ENCODE peak calls at places on chromosomes 12 and 14, in four cellular contexts. F is MM.1S, T is neural progenitor cell, R is activated B cell treated with CpG ODN at 0.5 μM for 24 hours. N is an unnamed sample.

GRCh38 chr14:105901226-105901625 is 374.8 kb downstream of the TMEM121 start:
- DNase-seq in F (no peak), T (no peak), R (no peak), N (no peak)

GRCh38 chr12:6494351-6494743 is 445 bp downstream of the NCAPD2 start:
- DNase-seq in F (no peak), T (no peak), R (no peak), N (no peak)

GRCh38 chr14:76810953-76811400 is 1.7 kb downstream of the ANGEL1 start:
- DNase-seq in F (peak), T (peak), R (no peak), N (no peak)

GRCh38 chr12:76329163-76329562 is 19.1 kb downstream of the BBS10 start:
- DNase-seq in F (no peak), T (no peak), R (no peak), N (no peak)

GRCh38 chr14:62209287-62209899 is 447.2 kb downstream of the SNAPC1 start:
- DNase-seq in F (no peak), T (no peak), R (no peak), N (no peak)

GRCh38 chr12:125289965-125290364 is 224.7 kb downstream of the AACS start:
- DNase-seq in F (no peak), T (no peak), R (no peak), N (no peak)

GRCh38 chr14:88749139-88749538 is 43.6 kb downstream of the EML5 start:
- DNase-seq in F (no peak), T (no peak), R (no peak), N (no peak)

GRCh38 chr12:27807063-27807703 is 27.1 kb upstream of the MANSC4 start:
- DNase-seq in F (no peak), T (no peak), R (no peak), N (no peak)

GRCh38 chr12:607541-608001 is 55.7 kb downstream of the NINJ2 start:
- DNase-seq in F (no peak), T (no peak), R (no peak), N (no peak)

GRCh38 chr12:117090816-117091711 is 8.2 kb downstream of the TESC start:
- DNase-seq in F (no peak), T (no peak), R (no peak), N (no peak)

GRCh38 chr14:35155962-35156361 is 33.6 kb downstream of the PRORP start:
- DNase-seq in F (no peak), T (no peak), R (no peak), N (no peak)

GRCh38 chr14:64549805-64550538 is at the start of gene PPP1R36:
- DNase-seq in F (no peak), T (peak), R (peak), N (peak)

GRCh38 chr14:90193925-90194324 is 62.4 kb upstream of the PSMC1 start:
- DNase-seq in F (no peak), T (peak), R (no peak), N (no peak)

GRCh38 chr12:77924703-77925102 is 94.0 kb downstream of the NAV3 start:
- DNase-seq in F (no peak), T (no peak), R (no peak), N (no peak)

GRCh38 chr12:106058256-106059182 is 80.2 kb downstream of the NUAK1 start:
- DNase-seq in F (no peak), T (no peak), R (no peak), N (no peak)

GRCh38 chr12:124774054-124774461 is 89.6 kb downstream of the SCARB1 start:
- DNase-seq in F (peak), T (no peak), R (peak), N (no peak)

GRCh38 chr12:132065609-132066344 is 78.3 kb downstream of the DDX51 start:
- DNase-seq in F (no peak), T (no peak), R (no peak), N (no peak)

GRCh38 chr12:46661161-46661845 is 164.5 kb downstream of the SLC38A4 start:
- DNase-seq in F (peak), T (peak), R (no peak), N (no peak)

GRCh38 chr12:126384029-126384564 is 1318.9 kb downstream of the AACS start:
- DNase-seq in F (no peak), T (peak), R (no peak), N (no peak)

GRCh38 chr12:7695159-7695930 is at the start of gene GDF3:
- DNase-seq in F (no peak), T (no peak), R (no peak), N (no peak)

GRCh38 chr14:75542585-75543091 is 20.4 kb downstream of the BATF start:
- DNase-seq in F (no peak), T (no peak), R (peak), N (peak)

GRCh38 chr14:23286904-23287479 is 1.1 kb upstream of the HOMEZ start:
- DNase-seq in F (no peak), T (no peak), R (no peak), N (no peak)

GRCh38 chr14:61769893-61770292 is 7.7 kb downstream of the SNAPC1 start:
- DNase-seq in F (no peak), T (no peak), R (no peak), N (no peak)

GRCh38 chr14:99475660-99476059 is 5.0 kb downstream of the SETD3 start:
- DNase-seq in F (no peak), T (no peak), R (no peak), N (no peak)

GRCh38 chr12:114403690-114404450 is 2.1 kb downstream of the TBX5 start:
- DNase-seq in F (no peak), T (peak), R (no peak), N (no peak)

GRCh38 chr12:86801439-86801838 is 545.2 kb upstream of the MGAT4C start:
- DNase-seq in F (no peak), T (no peak), R (no peak), N (no peak)

GRCh38 chr14:57498659-57499058 is 5.0 kb upstream of the CCDC198 start:
- DNase-seq in F (no peak), T (no peak), R (no peak), N (no peak)

GRCh38 chr14:95328876-95329503 is 9.3 kb upstream of the CLMN start:
- DNase-seq in F (no peak), T (no peak), R (no peak), N (no peak)

GRCh38 chr12:93390025-93390424 is 12.3 kb downstream of the NUDT4 start:
- DNase-seq in F (no peak), T (no peak), R (no peak), N (no peak)

GRCh38 chr14:91839754-91840153 is 27.6 kb downstream of the TC2N start:
- DNase-seq in F (peak), T (no peak), R (no peak), N (no peak)

GRCh38 chr14:54737132-54737711 is 165.4 kb downstream of the GCH1 start:
- DNase-seq in F (no peak), T (no peak), R (no peak), N (no peak)

GRCh38 chr12:64652346-64652745 is 42.1 kb downstream of the RASSF3 start:
- DNase-seq in F (no peak), T (no peak), R (no peak), N (no peak)

GRCh38 chr14:83561261-83561660 is 1968.7 kb upstream of the FLRT2 start:
- DNase-seq in F (no peak), T (no peak), R (no peak), N (no peak)

GRCh38 chr14:36317650-36318049 is 2.8 kb downstream of the MBIP start:
- DNase-seq in F (no peak), T (no peak), R (no peak), N (no peak)

GRCh38 chr12:47218191-47218654 is 138.5 kb upstream of the AMIGO2 start:
- DNase-seq in F (no peak), T (no peak), R (no peak), N (no peak)

GRCh38 chr12:4107436-4107878 is 166.1 kb upstream of the CCND2 start:
- DNase-seq in F (peak), T (peak), R (peak), N (peak)

GRCh38 chr12:96344124-96344695 is 56.0 kb downstream of the CDK17 start:
- DNase-seq in F (no peak), T (no peak), R (no peak), N (no peak)

GRCh38 chr12:122079038-122079531 is 529 bp downstream of the MLXIP start:
- DNase-seq in F (peak), T (peak), R (no peak), N (no peak)

GRCh38 chr14:52399886-52400599 is 85.9 kb downstream of the PTGER2 start:
- DNase-seq in F (no peak), T (peak), R (no peak), N (no peak)
- TF ChIP-seq CTCF in F (no peak), T (no peak), R (no peak), N (no peak)

GRCh38 chr14:31935406-31935805 is 141.7 kb upstream of the ARHGAP5 start:
- DNase-seq in F (no peak), T (peak), R (no peak), N (no peak)

GRCh38 chr14:31932675-31933074 is 144.4 kb upstream of the ARHGAP5 start:
- DNase-seq in F (no peak), T (peak), R (no peak), N (no peak)

GRCh38 chr14:31936100-31936499 is 141.0 kb upstream of the ARHGAP5 start:
- DNase-seq in F (no peak), T (no peak), R (no peak), N (no peak)

GRCh38 chr14:31933716-31934115 is 143.4 kb upstream of the ARHGAP5 start:
- DNase-seq in F (no peak), T (no peak), R (no peak), N (no peak)

GRCh38 chr14:31934767-31935266 is 142.3 kb upstream of the ARHGAP5 start:
- DNase-seq in F (peak), T (peak), R (no peak), N (no peak)
- TF ChIP-seq CTCF in F (no peak), T (peak), R (no peak), N (no peak)

DNA sequence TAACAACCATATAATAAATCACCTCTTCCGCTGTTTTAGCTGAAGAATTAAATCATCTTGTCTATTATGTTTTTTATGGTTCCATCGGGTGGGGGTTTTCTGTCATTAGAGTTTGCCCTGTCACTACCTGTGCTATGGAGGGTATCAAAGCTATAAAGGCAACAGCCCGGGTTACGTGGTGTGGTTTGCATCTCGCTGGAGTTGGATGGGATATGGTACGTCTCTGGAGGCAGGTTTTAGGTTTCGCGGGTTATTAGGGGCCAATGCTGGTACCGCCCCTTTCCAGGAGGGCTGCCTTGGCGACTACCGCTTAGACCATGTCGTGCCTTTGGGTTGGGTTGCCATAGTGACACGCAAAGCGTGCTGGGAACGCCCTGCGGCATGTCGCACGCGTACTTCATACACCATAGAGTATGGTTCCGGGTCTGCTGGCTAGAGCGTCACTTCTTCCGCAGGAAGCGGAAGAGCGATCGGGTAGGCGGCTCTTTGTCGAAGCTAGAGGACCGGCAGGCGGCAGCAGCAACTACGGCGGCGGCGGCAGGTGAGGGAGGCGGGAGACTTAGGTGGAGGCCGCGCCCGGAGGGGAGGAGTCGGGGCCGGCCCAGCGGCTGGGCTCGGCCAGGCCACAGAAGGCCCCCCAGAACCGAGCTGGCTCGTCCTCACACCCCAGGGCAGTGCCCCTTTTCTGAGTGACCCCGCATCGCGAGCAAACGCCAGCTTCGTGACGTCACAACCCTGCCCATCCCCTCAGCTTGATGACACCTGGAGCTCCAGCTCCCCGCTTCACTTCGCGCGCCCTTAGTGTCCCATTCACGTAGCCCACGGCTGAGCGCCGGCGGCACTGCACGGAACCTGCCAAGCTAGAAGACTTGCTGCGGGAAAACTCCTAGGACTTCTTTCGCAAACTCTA is at the start of gene ZC3H10:
- DNase-seq in F (peak), T (peak), R (peak), N (peak)
- TF ChIP-seq CTCF in F (peak), T (peak), R (no peak), N (peak)

GRCh38 chr14:103142031-103142430 is 18.8 kb downstream of the TNFAIP2 start:
- DNase-seq in F (no peak), T (no peak), R (no peak), N (no peak)
- TF ChIP-seq CTCF in F (no peak), T (no peak), R (no peak), N (no peak)

DNA sequence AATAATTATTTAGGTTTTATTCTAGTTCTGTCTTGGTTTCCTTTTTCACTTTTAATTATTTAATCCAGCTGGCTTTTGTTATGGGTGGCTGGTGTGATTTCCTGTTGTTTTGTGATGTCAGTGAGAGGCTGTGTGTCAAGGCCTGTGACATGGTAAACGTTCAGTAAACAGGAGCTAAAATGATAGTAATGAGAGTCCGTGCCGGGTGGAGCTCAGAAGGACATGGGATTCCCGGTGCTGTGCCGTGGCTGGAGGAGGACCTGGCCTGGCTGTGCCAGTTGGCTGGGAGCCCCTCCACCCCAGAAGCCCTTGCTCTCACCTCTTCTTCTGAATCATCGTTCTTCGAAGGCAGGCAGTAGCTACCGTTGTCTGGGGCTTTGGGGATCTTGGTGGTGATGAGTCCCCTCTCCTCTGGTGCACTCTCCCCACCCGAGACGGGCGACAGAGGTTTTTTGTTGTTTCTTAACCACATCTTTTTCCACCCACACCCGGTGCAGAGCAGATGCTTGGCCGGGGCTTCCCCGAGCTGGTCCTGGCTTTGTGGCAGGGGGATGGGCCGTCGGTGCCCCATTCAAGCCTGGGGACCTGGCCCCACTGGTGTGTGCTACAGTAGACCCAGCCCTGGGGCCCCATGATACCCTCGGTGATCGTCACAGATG is 29.1 kb downstream of the SH2B3 start:
- DNase-seq in F (peak), T (no peak), R (peak), N (peak)
- TF ChIP-seq CTCF in F (no peak), T (no peak), R (no peak), N (no peak)

GRCh38 chr12:79413796-79414195 is 277.0 kb downstream of the PAWR start:
- DNase-seq in F (no peak), T (no peak), R (no peak), N (no peak)
- TF ChIP-seq CTCF in F (no peak), T (no peak), R (no peak), N (no peak)

GRCh38 chr14:101808020-101808641 is 46.6 kb downstream of the PPP2R5C start:
- DNase-seq in F (no peak), T (peak), R (no peak), N (no peak)
- TF ChIP-seq CTCF in F (no peak), T (peak), R (no peak), N (no peak)

N was measured in natural killer cell.